ENCODE peak calls at places on chromosomes 3 and 15, in four cellular contexts. O is GM12878, R is K562, S is WTC11. U is an unnamed sample.

GRCh38 chr15:71294636-71295241 is 179.5 kb downstream of the THSD4 start:
- DNase-seq in O (no peak), R (no peak), S (no peak), U (no peak)

GRCh38 chr3:57952208-57952631 is 56.0 kb upstream of the FLNB start:
- DNase-seq in O (no peak), R (peak; percentile 48), S (peak; percentile 50), U (peak; percentile 49)

GRCh38 chr3:177245257-177245656 is 48.0 kb upstream of the TBL1XR1 start:
- DNase-seq in O (no peak), R (no peak), S (no peak), U (no peak)

GRCh38 chr3:47007001-47007400 is 27.5 kb downstream of the NBEAL2 start:
- DNase-seq in O (no peak), R (no peak), S (no peak), U (no peak)

GRCh38 chr3:186361612-186362408 is at the start of gene DGKG:
- DNase-seq in O (no peak), R (no peak), S (peak; percentile 45), U (no peak)

GRCh38 chr15:78316211-78317077 is 17.0 kb upstream of the SKIC8 start:
- DNase-seq in O (no peak), R (peak; percentile 38), S (peak; percentile 59), U (no peak)

GRCh38 chr15:66838671-66839239 is 136.7 kb downstream of the SMAD6 start:
- DNase-seq in O (no peak), R (peak; percentile 49), S (no peak), U (peak; percentile 33)

GRCh38 chr3:106343841-106344240 is 475.0 kb upstream of the CBLB start:
- DNase-seq in O (no peak), R (no peak), S (no peak), U (no peak)

GRCh38 chr15:42012241-42012640 is 8.6 kb downstream of the PLA2G4E start:
- DNase-seq in O (no peak), R (no peak), S (no peak), U (peak; percentile 19)

GRCh38 chr15:74983725-74984231 is 11.6 kb upstream of the SCAMP5 start:
- DNase-seq in O (peak; percentile 27), R (no peak), S (no peak), U (no peak)

GRCh38 chr3:170614214-170614966 is 28.5 kb upstream of the SLC7A14 start:
- DNase-seq in O (no peak), R (no peak), S (no peak), U (no peak)

GRCh38 chr3:196399485-196399945 is 32.7 kb downstream of the UBXN7 start:
- DNase-seq in O (no peak), R (peak; percentile 38), S (no peak), U (peak; percentile 4)

GRCh38 chr3:127640031-127640355 is 11.0 kb downstream of the PODXL2 start:
- DNase-seq in O (no peak), R (no peak), S (no peak), U (no peak)

GRCh38 chr3:77468408-77469045 is 428.6 kb downstream of the ROBO2 start:
- DNase-seq in O (no peak), R (no peak), S (no peak), U (no peak)

GRCh38 chr3:15796331-15796730 is 1.4 kb downstream of the ANKRD28 start:
- DNase-seq in O (no peak), R (no peak), S (no peak), U (no peak)

GRCh38 chr3:21654662-21655061 is 96.3 kb downstream of the ZNF385D start:
- DNase-seq in O (no peak), R (no peak), S (no peak), U (no peak)

GRCh38 chr3:175421897-175422296 is 562.8 kb downstream of the NAALADL2 start:
- DNase-seq in O (no peak), R (no peak), S (no peak), U (no peak)

GRCh38 chr15:60004846-60005351 is 788 bp downstream of the FOXB1 start:
- DNase-seq in O (no peak), R (no peak), S (peak; percentile 41), U (no peak)

GRCh38 chr3:182818296-182818978 is 25.1 kb downstream of the ATP11B start:
- DNase-seq in O (no peak), R (no peak), S (no peak), U (no peak)

GRCh38 chr15:98683821-98684220 is 35.5 kb downstream of the IGF1R start:
- DNase-seq in O (no peak), R (no peak), S (no peak), U (no peak)

GRCh38 chr15:100836501-100836900 is 43.1 kb upstream of the ALDH1A3 start:
- DNase-seq in O (no peak), R (no peak), S (no peak), U (no peak)
- TF ChIP-seq NR2C2 in O (no peak), R (no peak), S (no peak), U (no peak)

GRCh38 chr3:9026320-9027040 is 63.2 kb upstream of the RAD18 start:
- DNase-seq in O (no peak), R (no peak), S (no peak), U (no peak)

GRCh38 chr3:9030034-9030433 is 66.8 kb upstream of the RAD18 start:
- DNase-seq in O (no peak), R (no peak), S (no peak), U (no peak)

GRCh38 chr3:9032236-9032777 is 69.0 kb upstream of the RAD18 start:
- DNase-seq in O (no peak), R (no peak), S (no peak), U (no peak)

GRCh38 chr3:9024341-9024740 is 61.1 kb upstream of the RAD18 start:
- DNase-seq in O (no peak), R (no peak), S (no peak), U (no peak)

GRCh38 chr3:9028134-9028533 is 64.9 kb upstream of the RAD18 start:
- DNase-seq in O (no peak), R (no peak), S (no peak), U (no peak)
- TF ChIP-seq NR2C2 in O (no peak), R (no peak), S (no peak), U (no peak)

GRCh38 chr3:193590088-193590856 is 2.7 kb upstream of the OPA1 start:
- DNase-seq in O (no peak), R (peak; percentile 72), S (no peak), U (no peak)
- TF ChIP-seq NR2C2 in O (no peak), R (peak; percentile 79), S (no peak), U (no peak)

GRCh38 chr15:22868495-22868894 is 30.0 kb downstream of the NIPA2 start:
- DNase-seq in O (no peak), R (no peak), S (no peak), U (no peak)
- TF ChIP-seq NR2C2 in O (no peak), R (no peak), S (no peak), U (no peak)

DNA sequence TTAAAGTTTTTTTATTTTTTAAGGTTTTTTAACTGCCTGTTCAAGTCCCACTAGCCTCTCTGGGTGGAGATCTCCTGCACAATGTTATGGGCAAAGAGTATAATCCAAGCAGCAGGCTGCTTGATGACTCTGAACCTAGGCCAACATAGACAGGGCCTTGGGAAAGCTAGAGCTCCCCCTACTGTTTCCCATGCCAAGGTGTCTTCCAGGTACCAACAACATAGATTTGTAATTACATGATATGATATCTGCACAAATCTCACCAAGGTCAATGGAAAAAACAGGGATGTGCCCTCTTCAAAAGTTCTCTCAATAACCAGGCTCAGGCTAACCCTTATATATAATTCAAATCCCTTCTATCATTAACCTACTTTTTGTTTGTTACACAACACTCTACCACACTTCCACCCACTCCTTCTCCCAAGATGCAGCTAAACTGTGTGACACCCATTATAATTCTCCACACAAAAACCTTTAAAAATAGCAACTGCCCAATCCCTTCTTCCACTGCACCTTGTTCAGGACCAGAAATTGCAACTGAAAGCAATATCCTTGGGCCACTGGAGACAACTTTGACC is 43.8 kb downstream of the RBM15B start:
- DNase-seq in O (peak; percentile 5), R (peak; percentile 52), S (peak; percentile 30), U (peak; percentile 48)
- TF ChIP-seq NR2C2 in O (no peak), R (no peak), S (no peak), U (no peak)